ENCODE peak calls at places on chromosome 18, in four cellular contexts. One of them, this sample, is unnamed.

GRCh38 chr18:69217271-69217670 is 183.4 kb upstream of the DOK6 start:
- DNase-seq in HepG2: no peak
- DNase-seq in K562: no peak
- DNase-seq in H1: no peak
- DNase-seq in this sample: no peak

GRCh38 chr18:31099490-31100230 is 2.6 kb downstream of the DSC2 start:
- DNase-seq in HepG2: no peak
- DNase-seq in K562: no peak
- DNase-seq in H1: no peak
- DNase-seq in this sample: no peak

GRCh38 chr18:54743596-54743995 is 84.7 kb upstream of the RAB27B start:
- DNase-seq in HepG2: no peak
- DNase-seq in K562: no peak
- DNase-seq in H1: no peak
- DNase-seq in this sample: no peak

GRCh38 chr18:54223568-54224241 is 764 bp downstream of the MBD2 start:
- DNase-seq in HepG2: no peak
- DNase-seq in K562: peak
- DNase-seq in H1: peak
- DNase-seq in this sample: no peak

GRCh38 chr18:75269140-75269676 is 58.6 kb downstream of the TSHZ1 start:
- DNase-seq in HepG2: no peak
- DNase-seq in K562: no peak
- DNase-seq in H1: no peak
- DNase-seq in this sample: no peak

GRCh38 chr18:37846996-37847395 is 281.4 kb upstream of the CELF4 start:
- DNase-seq in HepG2: no peak
- DNase-seq in K562: no peak
- DNase-seq in H1: no peak
- DNase-seq in this sample: no peak

GRCh38 chr18:63316612-63317555 is 2.7 kb downstream of the BCL2 start:
- DNase-seq in HepG2: no peak
- DNase-seq in K562: no peak
- DNase-seq in H1: no peak
- DNase-seq in this sample: no peak

GRCh38 chr18:63617049-63617995 is 26.7 kb downstream of the SERPINB4 start:
- DNase-seq in HepG2: no peak
- DNase-seq in K562: no peak
- DNase-seq in H1: no peak
- DNase-seq in this sample: no peak

GRCh38 chr18:29853126-29853525 is 1189.4 kb downstream of the DSC3 start:
- DNase-seq in HepG2: no peak
- DNase-seq in K562: no peak
- DNase-seq in H1: no peak
- DNase-seq in this sample: no peak

GRCh38 chr18:58671941-58672565 is 788 bp downstream of the MALT1 start:
- DNase-seq in HepG2: no peak
- DNase-seq in K562: no peak
- DNase-seq in H1: no peak
- DNase-seq in this sample: no peak

GRCh38 chr18:44180683-44181082 is 500.0 kb upstream of the SETBP1 start:
- DNase-seq in HepG2: no peak
- DNase-seq in K562: no peak
- DNase-seq in H1: no peak
- DNase-seq in this sample: no peak

GRCh38 chr18:77054606-77055428 is 77.8 kb downstream of the MBP start:
- DNase-seq in HepG2: peak
- DNase-seq in K562: peak
- DNase-seq in H1: no peak
- DNase-seq in this sample: peak

GRCh38 chr18:29501952-29502351 is 1325.0 kb upstream of the CDH2 start:
- DNase-seq in HepG2: no peak
- DNase-seq in K562: no peak
- DNase-seq in H1: no peak
- DNase-seq in this sample: no peak

GRCh38 chr18:21243041-21243431 is 1.0 kb downstream of the GREB1L start:
- DNase-seq in HepG2: no peak
- DNase-seq in K562: no peak
- DNase-seq in H1: peak
- DNase-seq in this sample: no peak

GRCh38 chr18:55477537-55478300 is 110.3 kb downstream of the TCF4 start:
- DNase-seq in HepG2: no peak
- DNase-seq in K562: no peak
- DNase-seq in H1: no peak
- DNase-seq in this sample: no peak

GRCh38 chr18:46393230-46393629 is 263.8 kb downstream of the LOXHD1 start:
- DNase-seq in HepG2: no peak
- DNase-seq in K562: peak
- DNase-seq in H1: peak
- DNase-seq in this sample: no peak

GRCh38 chr18:67132919-67133318 is 383.6 kb downstream of the DSEL start:
- DNase-seq in HepG2: no peak
- DNase-seq in K562: no peak
- DNase-seq in H1: no peak
- DNase-seq in this sample: no peak

GRCh38 chr18:21896732-21897336 is 156.2 kb downstream of the MIB1 start:
- DNase-seq in HepG2: no peak
- DNase-seq in K562: peak
- DNase-seq in H1: no peak
- DNase-seq in this sample: no peak

GRCh38 chr18:49678440-49678839 is 116.6 kb downstream of the LIPG start:
- DNase-seq in HepG2: no peak
- DNase-seq in K562: no peak
- DNase-seq in H1: no peak
- DNase-seq in this sample: no peak

GRCh38 chr18:29003194-29003593 is 826.3 kb upstream of the CDH2 start:
- DNase-seq in HepG2: no peak
- DNase-seq in K562: no peak
- DNase-seq in H1: no peak
- DNase-seq in this sample: no peak

GRCh38 chr18:57409650-57410049 is 25.5 kb upstream of the ONECUT2 start:
- DNase-seq in HepG2: no peak
- DNase-seq in K562: no peak
- DNase-seq in H1: no peak
- DNase-seq in this sample: no peak

GRCh38 chr18:43405097-43405496 is 127.8 kb upstream of the SYT4 start:
- DNase-seq in HepG2: no peak
- DNase-seq in K562: no peak
- DNase-seq in H1: no peak
- DNase-seq in this sample: no peak

GRCh38 chr18:56443508-56443907 is 194.9 kb downstream of the TXNL1 start:
- DNase-seq in HepG2: no peak
- DNase-seq in K562: no peak
- DNase-seq in H1: no peak
- DNase-seq in this sample: no peak

DNA sequence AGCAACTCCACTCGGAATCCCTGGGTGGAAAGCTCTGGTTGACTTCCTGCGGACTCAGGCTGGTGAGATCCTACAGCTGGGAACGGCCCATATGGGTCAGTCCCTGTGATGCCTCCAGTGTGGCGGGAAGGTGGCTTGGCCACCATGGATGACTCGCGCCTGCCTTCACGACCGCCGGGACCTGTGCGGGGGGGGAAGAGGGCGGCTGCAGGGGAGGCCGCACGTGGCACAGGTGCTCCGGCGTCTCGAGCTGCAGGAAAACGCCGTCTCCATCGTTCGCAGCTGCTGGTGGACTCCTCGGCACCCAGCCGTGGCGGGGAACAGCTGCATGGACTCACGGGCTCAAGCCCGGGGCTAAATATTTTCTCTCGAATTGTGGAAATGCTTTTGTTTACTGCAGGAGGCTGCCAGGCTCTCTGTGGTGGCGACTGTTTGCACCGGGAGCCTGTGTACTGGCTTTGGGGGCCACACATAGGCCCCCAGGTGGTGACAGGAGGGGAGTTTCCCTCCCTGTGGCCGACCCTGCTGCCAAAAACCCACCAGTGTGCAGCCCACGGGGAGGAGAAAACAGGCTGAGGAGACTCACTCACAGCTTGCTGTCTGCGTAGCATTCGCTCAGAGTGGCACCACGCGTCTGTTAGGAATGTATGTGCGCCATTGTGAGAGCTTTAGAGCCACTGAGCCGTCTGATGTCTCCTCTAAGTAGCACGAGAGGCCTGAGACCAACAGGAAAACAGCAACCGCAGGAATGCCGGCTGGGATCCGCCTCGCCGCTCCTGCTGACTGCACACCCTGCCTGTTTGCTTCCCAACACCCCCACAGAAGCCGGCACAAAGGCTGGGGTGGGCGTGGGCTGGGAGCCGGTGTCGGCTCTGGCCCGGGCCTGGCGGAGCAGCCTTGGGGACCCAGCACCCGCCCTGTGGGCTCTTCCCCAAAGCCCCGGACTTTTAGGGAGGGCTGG is 89.2 kb downstream of the NFATC1 start:
- DNase-seq in HepG2: peak
- DNase-seq in K562: no peak
- DNase-seq in H1: no peak
- DNase-seq in this sample: no peak
- TF ChIP-seq TAF1 in HepG2: no peak
- TF ChIP-seq TAF1 in K562: no peak
- TF ChIP-seq TAF1 in H1: no peak
- TF ChIP-seq TAF1 in this sample: no peak

DNA sequence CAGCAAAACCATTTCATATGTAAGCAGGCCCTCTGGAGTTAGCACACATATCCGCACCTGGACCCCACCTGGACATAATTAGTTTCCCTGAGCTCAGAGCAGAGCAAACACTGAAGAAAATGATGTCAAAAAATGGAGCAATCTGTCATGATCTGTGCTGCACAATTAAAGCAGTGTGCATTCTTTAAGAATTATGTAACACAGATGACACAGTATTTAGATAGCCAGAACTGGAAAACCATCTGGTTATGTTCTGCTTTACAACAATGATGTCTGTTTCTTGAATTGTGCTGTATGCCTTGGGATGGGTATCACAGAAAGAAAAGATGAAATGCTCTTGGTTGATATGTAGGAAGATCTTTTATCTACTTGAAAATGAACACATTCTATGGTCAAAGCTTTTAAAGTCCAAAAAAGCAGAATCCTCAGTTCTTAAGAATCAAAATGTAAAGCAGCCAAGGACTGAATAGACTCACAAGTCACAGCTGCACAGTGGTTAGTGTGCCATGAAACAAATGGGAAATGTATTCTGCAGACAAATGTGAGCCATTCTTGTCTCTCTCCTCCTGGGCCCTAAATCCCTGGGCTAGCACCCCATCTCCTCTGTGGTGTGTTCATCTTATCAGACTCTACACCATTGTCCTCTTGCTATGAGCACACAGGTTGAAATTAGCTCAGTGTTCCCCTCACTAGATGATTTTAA is 36.8 kb downstream of the HRH4 start:
- DNase-seq in HepG2: no peak
- DNase-seq in K562: no peak
- DNase-seq in H1: no peak
- DNase-seq in this sample: no peak
- TF ChIP-seq POLR2A in HepG2: no peak
- TF ChIP-seq POLR2A in K562: no peak
- TF ChIP-seq POLR2A in H1: no peak
- TF ChIP-seq POLR2A in this sample: no peak

GRCh38 chr18:9612215-9612830 is 2.0 kb downstream of the PPP4R1 start:
- DNase-seq in HepG2: peak
- DNase-seq in K562: no peak
- DNase-seq in H1: no peak
- DNase-seq in this sample: no peak
- TF ChIP-seq TAF1 in HepG2: no peak
- TF ChIP-seq TAF1 in K562: no peak
- TF ChIP-seq TAF1 in H1: no peak
- TF ChIP-seq TAF1 in this sample: no peak

GRCh38 chr18:7567487-7568425 is 640 bp downstream of the PTPRM start:
- DNase-seq in HepG2: no peak
- DNase-seq in K562: no peak
- DNase-seq in H1: peak
- DNase-seq in this sample: peak
- TF ChIP-seq POLR2A in HepG2: peak
- TF ChIP-seq POLR2A in K562: no peak
- TF ChIP-seq POLR2A in H1: no peak
- TF ChIP-seq POLR2A in this sample: no peak

GRCh38 chr18:2641638-2642037 is 13.9 kb upstream of the SMCHD1 start:
- DNase-seq in HepG2: no peak
- DNase-seq in K562: no peak
- DNase-seq in H1: no peak
- DNase-seq in this sample: peak
- TF ChIP-seq TAF1 in HepG2: no peak
- TF ChIP-seq TAF1 in K562: no peak
- TF ChIP-seq TAF1 in H1: no peak
- TF ChIP-seq TAF1 in this sample: no peak

This sample was measured in GM12891.